ENCODE peak calls at places on chromosomes 1 and 21, in four cellular contexts. One of them, this sample, is unnamed. For H3K9me3, the result is how much of the 10 kb centered on the place peaks cover.

GRCh38 chr1:76142771-76143540 is 68.4 kb downstream of the ST6GALNAC3 start:
- DNase-seq in K562: no peak
- DNase-seq in H9: no peak
- DNase-seq in heart right ventricle: no peak
- DNase-seq in this sample: no peak

GRCh38 chr21:41877901-41878830 is 978 bp downstream of the PRDM15 start:
- DNase-seq in K562: peak
- DNase-seq in H9: no peak
- DNase-seq in heart right ventricle: no peak
- DNase-seq in this sample: no peak

GRCh38 chr21:45994086-45994661 is 12.6 kb downstream of the COL6A1 start:
- DNase-seq in K562: no peak
- DNase-seq in H9: no peak
- DNase-seq in heart right ventricle: peak
- DNase-seq in this sample: peak

GRCh38 chr1:85289207-85289847 is 12.9 kb upstream of the BCL10 start:
- DNase-seq in K562: no peak
- DNase-seq in H9: no peak
- DNase-seq in heart right ventricle: no peak
- DNase-seq in this sample: no peak

GRCh38 chr1:6185635-6186382 is 5.7 kb upstream of the CHD5 start:
- DNase-seq in K562: peak
- DNase-seq in H9: peak
- DNase-seq in heart right ventricle: no peak
- DNase-seq in this sample: peak

GRCh38 chr21:30430170-30430655 is at the start of gene KRTAP13-4:
- DNase-seq in K562: no peak
- DNase-seq in H9: no peak
- DNase-seq in heart right ventricle: no peak
- DNase-seq in this sample: no peak

GRCh38 chr1:110618668-110619067 is 12.5 kb upstream of the KCNA2 start:
- DNase-seq in K562: no peak
- DNase-seq in H9: no peak
- DNase-seq in heart right ventricle: no peak
- DNase-seq in this sample: no peak

GRCh38 chr1:11245904-11246726 is 16.2 kb downstream of the MTOR start:
- DNase-seq in K562: no peak
- DNase-seq in H9: no peak
- DNase-seq in heart right ventricle: no peak
- DNase-seq in this sample: no peak

GRCh38 chr1:185917646-185918045 is 183.5 kb downstream of the HMCN1 start:
- DNase-seq in K562: no peak
- DNase-seq in H9: peak
- DNase-seq in heart right ventricle: no peak
- DNase-seq in this sample: no peak

GRCh38 chr21:16568661-16569060 is 838.9 kb downstream of the USP25 start:
- DNase-seq in K562: no peak
- DNase-seq in H9: no peak
- DNase-seq in heart right ventricle: no peak
- DNase-seq in this sample: no peak

GRCh38 chr1:165257969-165258459 is 98.5 kb downstream of the LMX1A start:
- DNase-seq in K562: peak
- DNase-seq in H9: peak
- DNase-seq in heart right ventricle: peak
- DNase-seq in this sample: peak

GRCh38 chr1:224544711-224545110 is 71.4 kb upstream of the CNIH3 start:
- DNase-seq in K562: no peak
- DNase-seq in H9: no peak
- DNase-seq in heart right ventricle: no peak
- DNase-seq in this sample: no peak

GRCh38 chr1:24724345-24725208 is 20.7 kb upstream of the CLIC4 start:
- DNase-seq in K562: peak
- DNase-seq in H9: peak
- DNase-seq in heart right ventricle: no peak
- DNase-seq in this sample: no peak

GRCh38 chr1:22159858-22160257 is 17.0 kb upstream of the WNT4 start:
- DNase-seq in K562: no peak
- DNase-seq in H9: no peak
- DNase-seq in heart right ventricle: no peak
- DNase-seq in this sample: no peak

GRCh38 chr1:226497991-226498689 is 50.4 kb upstream of the STUM start:
- DNase-seq in K562: no peak
- DNase-seq in H9: peak
- DNase-seq in heart right ventricle: no peak
- DNase-seq in this sample: no peak

GRCh38 chr1:110487676-110488075 is 31.3 kb downstream of the KCNA10 start:
- DNase-seq in K562: no peak
- DNase-seq in H9: no peak
- DNase-seq in heart right ventricle: no peak
- DNase-seq in this sample: no peak

GRCh38 chr1:20089328-20090077 is 19.5 kb downstream of the PLA2G5 start:
- DNase-seq in K562: peak
- DNase-seq in H9: peak
- DNase-seq in heart right ventricle: no peak
- DNase-seq in this sample: no peak

GRCh38 chr1:91647061-91647460 is 146.4 kb downstream of the CDC7 start:
- DNase-seq in K562: no peak
- DNase-seq in H9: no peak
- DNase-seq in heart right ventricle: no peak
- DNase-seq in this sample: no peak

GRCh38 chr21:25565272-25566199 is 41.7 kb downstream of the MRPL39 start:
- DNase-seq in K562: no peak
- DNase-seq in H9: no peak
- DNase-seq in heart right ventricle: no peak
- DNase-seq in this sample: no peak

GRCh38 chr1:150322310-150322709 is 977 bp downstream of the PRPF3 start:
- DNase-seq in K562: no peak
- DNase-seq in H9: no peak
- DNase-seq in heart right ventricle: no peak
- DNase-seq in this sample: no peak

GRCh38 chr1:33802268-33802667 is 61.6 kb upstream of the HMGB4 start:
- DNase-seq in K562: no peak
- DNase-seq in H9: no peak
- DNase-seq in heart right ventricle: no peak
- DNase-seq in this sample: no peak

GRCh38 chr1:54135436-54136120 is 17.2 kb downstream of the CDCP2 start:
- DNase-seq in K562: no peak
- DNase-seq in H9: no peak
- DNase-seq in heart right ventricle: no peak
- DNase-seq in this sample: no peak

GRCh38 chr1:243550276-243550675 is 294.4 kb downstream of the SDCCAG8 start:
- DNase-seq in K562: no peak
- DNase-seq in H9: no peak
- DNase-seq in heart right ventricle: no peak
- DNase-seq in this sample: no peak

GRCh38 chr1:14875781-14876564 is 277.5 kb downstream of the KAZN start:
- DNase-seq in K562: no peak
- DNase-seq in H9: no peak
- DNase-seq in heart right ventricle: no peak
- DNase-seq in this sample: no peak

GRCh38 chr1:167616521-167616920 is 13.5 kb upstream of the RCSD1 start:
- DNase-seq in K562: no peak
- DNase-seq in H9: no peak
- DNase-seq in heart right ventricle: no peak
- DNase-seq in this sample: no peak

GRCh38 chr1:192538407-192539311 is 36.9 kb upstream of the RGS1 start:
- DNase-seq in K562: no peak
- DNase-seq in H9: no peak
- DNase-seq in heart right ventricle: no peak
- DNase-seq in this sample: no peak

GRCh38 chr21:41635874-41636273 is 127.9 kb upstream of the TMPRSS2 start:
- DNase-seq in K562: no peak
- DNase-seq in H9: no peak
- DNase-seq in heart right ventricle: no peak
- DNase-seq in this sample: no peak

GRCh38 chr1:9586147-9586766 is 2.5 kb upstream of the TMEM201 start:
- DNase-seq in K562: no peak
- DNase-seq in H9: no peak
- DNase-seq in heart right ventricle: no peak
- DNase-seq in this sample: no peak

GRCh38 chr1:2874207-2875165 is 73.0 kb upstream of the TTC34 start:
- DNase-seq in K562: no peak
- DNase-seq in H9: no peak
- DNase-seq in heart right ventricle: no peak
- DNase-seq in this sample: no peak
- H3K9me3 ChIP-seq in K562: under half
- H3K9me3 ChIP-seq in H9: half or more
- H3K9me3 ChIP-seq in heart right ventricle: under half
- H3K9me3 ChIP-seq in this sample: under half

DNA sequence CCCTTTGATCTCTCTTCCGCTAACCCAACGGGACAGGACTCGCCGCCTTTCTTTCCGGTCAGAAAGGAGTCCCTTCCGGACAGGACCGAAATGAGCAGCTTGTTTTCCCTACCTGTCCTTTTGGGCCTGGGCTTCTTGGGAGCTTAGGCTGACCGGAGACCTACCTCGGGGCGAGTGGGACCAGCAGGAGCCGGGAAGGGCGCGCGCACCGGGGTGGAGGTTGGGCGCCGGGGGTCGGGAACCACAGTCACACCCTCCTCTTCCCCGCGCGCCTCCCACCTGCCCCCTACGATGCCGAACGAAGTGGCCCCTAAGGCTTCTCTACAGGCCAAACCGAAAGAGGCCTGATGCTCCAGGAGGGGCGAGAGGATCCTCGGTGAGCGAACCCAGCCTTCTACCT is 95.2 kb downstream of the PRKAB2 start:
- DNase-seq in K562: no peak
- DNase-seq in H9: no peak
- DNase-seq in heart right ventricle: no peak
- DNase-seq in this sample: no peak
- H3K9me3 ChIP-seq in K562: under half
- H3K9me3 ChIP-seq in H9: under half
- H3K9me3 ChIP-seq in heart right ventricle: under half
- H3K9me3 ChIP-seq in this sample: under half

GRCh38 chr21:33896691-33897090 is 18.9 kb downstream of the ATP5PO start:
- DNase-seq in K562: no peak
- DNase-seq in H9: no peak
- DNase-seq in heart right ventricle: no peak
- DNase-seq in this sample: no peak
- H3K9me3 ChIP-seq in K562: under half
- H3K9me3 ChIP-seq in H9: under half
- H3K9me3 ChIP-seq in heart right ventricle: under half
- H3K9me3 ChIP-seq in this sample: under half

GRCh38 chr1:32413507-32414185 is 19.4 kb upstream of the BSDC1 start:
- DNase-seq in K562: peak
- DNase-seq in H9: peak
- DNase-seq in heart right ventricle: peak
- DNase-seq in this sample: no peak

GRCh38 chr1:32411261-32411660 is 17.0 kb upstream of the BSDC1 start:
- DNase-seq in K562: no peak
- DNase-seq in H9: no peak
- DNase-seq in heart right ventricle: no peak
- DNase-seq in this sample: no peak

GRCh38 chr1:32414186-32414886 is 20.1 kb upstream of the BSDC1 start:
- DNase-seq in K562: no peak
- DNase-seq in H9: no peak
- DNase-seq in heart right ventricle: no peak
- DNase-seq in this sample: no peak
- H3K9me3 ChIP-seq in K562: under half
- H3K9me3 ChIP-seq in H9: under half
- H3K9me3 ChIP-seq in heart right ventricle: under half
- H3K9me3 ChIP-seq in this sample: under half

DNA sequence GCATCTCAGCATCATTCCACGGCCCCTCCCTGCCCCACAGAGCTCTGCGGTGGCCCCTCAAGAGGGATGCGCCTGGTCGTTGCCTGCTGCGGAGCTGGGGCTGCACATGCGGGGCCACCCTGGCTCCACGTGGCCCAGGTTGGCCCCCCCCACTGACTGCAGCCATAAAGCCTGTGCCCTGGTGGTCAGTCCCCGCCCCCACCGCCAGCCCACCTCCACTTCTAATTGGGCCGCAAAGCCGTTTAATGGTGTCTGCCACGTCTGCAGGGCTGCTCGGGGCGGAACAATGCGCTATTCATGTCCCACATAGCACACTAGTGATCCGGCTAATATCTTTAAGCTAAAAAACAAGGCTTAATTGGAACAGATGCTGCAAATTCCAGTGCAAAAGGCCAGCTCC is 33.5 kb upstream of the ACTRT2 start:
- DNase-seq in K562: no peak
- DNase-seq in H9: no peak
- DNase-seq in heart right ventricle: no peak
- DNase-seq in this sample: no peak
- H3K9me3 ChIP-seq in K562: under half
- H3K9me3 ChIP-seq in H9: half or more
- H3K9me3 ChIP-seq in heart right ventricle: under half
- H3K9me3 ChIP-seq in this sample: under half

GRCh38 chr1:182041615-182042014 is 19.9 kb downstream of the ZNF648 start:
- DNase-seq in K562: no peak
- DNase-seq in H9: no peak
- DNase-seq in heart right ventricle: no peak
- DNase-seq in this sample: no peak
- H3K9me3 ChIP-seq in K562: under half
- H3K9me3 ChIP-seq in H9: under half
- H3K9me3 ChIP-seq in heart right ventricle: under half
- H3K9me3 ChIP-seq in this sample: under half

GRCh38 chr1:80910426-80910825 is 890.3 kb upstream of the ADGRL2 start:
- DNase-seq in K562: no peak
- DNase-seq in H9: no peak
- DNase-seq in heart right ventricle: no peak
- DNase-seq in this sample: no peak

DNA sequence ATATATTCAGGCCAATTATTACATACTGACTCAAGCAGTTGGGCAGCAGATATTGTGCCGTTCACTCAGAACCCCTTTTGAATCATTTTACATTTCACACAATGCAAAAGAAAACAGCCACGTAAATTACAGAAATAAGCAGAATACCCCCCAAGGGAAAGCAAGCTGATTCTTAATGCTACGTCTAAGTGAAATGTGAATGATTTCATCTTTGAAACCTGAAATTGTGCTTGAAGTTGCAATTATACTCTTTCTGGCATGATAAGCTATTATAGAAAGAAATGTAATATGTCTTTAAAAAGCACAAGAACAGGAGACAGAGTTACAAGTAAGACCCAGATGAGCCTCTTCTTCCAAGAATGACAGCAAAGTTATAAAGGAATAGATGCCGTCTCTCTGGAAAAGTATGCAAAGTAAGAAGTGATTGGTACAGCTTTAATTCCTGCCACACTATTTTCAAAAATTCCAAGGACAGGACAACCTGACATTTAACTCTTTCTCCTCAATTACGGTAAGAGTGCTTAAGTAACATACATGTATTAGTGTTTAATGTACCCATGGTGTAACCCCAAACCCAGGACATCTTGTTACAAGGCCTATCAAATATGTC is 891.5 kb upstream of the ADGRL2 start:
- DNase-seq in K562: no peak
- DNase-seq in H9: no peak
- DNase-seq in heart right ventricle: no peak
- DNase-seq in this sample: no peak
- H3K9me3 ChIP-seq in K562: under half
- H3K9me3 ChIP-seq in H9: under half
- H3K9me3 ChIP-seq in heart right ventricle: under half
- H3K9me3 ChIP-seq in this sample: under half

DNA sequence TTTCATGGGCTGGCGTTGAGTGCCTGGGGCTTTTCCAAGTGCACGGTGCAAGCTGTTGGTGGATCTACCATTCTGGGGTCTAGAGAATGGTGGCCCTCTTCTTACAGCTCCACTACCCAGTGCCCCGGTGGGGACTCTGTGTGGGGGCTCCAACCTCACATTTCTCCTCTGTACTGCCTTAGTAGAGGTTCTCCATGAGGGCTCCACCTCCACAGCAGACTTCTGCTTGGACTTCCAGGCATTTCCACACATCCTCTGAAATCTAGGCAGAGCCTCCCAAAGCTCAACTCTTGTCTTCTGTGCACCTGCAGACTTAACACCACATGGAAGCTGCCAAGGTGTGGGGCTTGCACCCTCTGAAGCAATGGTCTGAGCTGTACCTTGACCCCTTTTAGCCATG is 82.1 kb downstream of the CCDC18 start:
- DNase-seq in K562: no peak
- DNase-seq in H9: no peak
- DNase-seq in heart right ventricle: no peak
- DNase-seq in this sample: no peak
- H3K9me3 ChIP-seq in K562: under half
- H3K9me3 ChIP-seq in H9: under half
- H3K9me3 ChIP-seq in heart right ventricle: under half
- H3K9me3 ChIP-seq in this sample: under half